ENCODE peak calls at places on chromosomes 2 and 18, in nine cellular contexts. G, L, F, X, B, P, S, M and I are unnamed samples.
A peak's percentile ranks its signal among the peaks of the same experiment; 100 is the strongest.

GRCh38 chr2:158269143-158269542 is 167.5 kb downstream of the UPP2 start:
- DNase-seq in G (no peak), L (no peak), F (no peak), X (no peak), B (no peak), P (no peak), S (no peak), M (no peak), I (no peak)

GRCh38 chr18:49447810-49448745 is 12.4 kb downstream of the DYM start:
- DNase-seq in G (no peak), L (peak; percentile 84), F (peak; percentile 76), X (no peak), B (peak; percentile 72), P (no peak), S (peak; percentile 8), M (no peak), I (peak; percentile 4)

GRCh38 chr2:88074854-88075292 is 7.2 kb downstream of the SMYD1 start:
- DNase-seq in G (no peak), L (peak; percentile 39), F (peak; percentile 69), X (no peak), B (peak; percentile 84), P (no peak), S (no peak), M (no peak), I (no peak)

GRCh38 chr2:232372231-232373208 is 6.0 kb upstream of the ALPP start:
- DNase-seq in G (no peak), L (peak; percentile 18), F (peak; percentile 50), X (peak; percentile 22), B (peak; percentile 66), P (no peak), S (no peak), M (no peak), I (no peak)

GRCh38 chr18:61838521-61838920 is 54.3 kb downstream of the RNF152 start:
- DNase-seq in G (no peak), L (no peak), F (no peak), X (no peak), B (no peak), P (no peak), S (no peak), M (no peak), I (no peak)

GRCh38 chr2:137947714-137948336 is 16.4 kb upstream of the HNMT start:
- DNase-seq in G (peak; percentile 70), L (peak; percentile 88), F (peak; percentile 89), X (peak; percentile 81), B (peak; percentile 58), P (peak; percentile 78), S (peak; percentile 45), M (peak; percentile 1), I (peak; percentile 42)

GRCh38 chr2:197269173-197269572 is 41.4 kb downstream of the ANKRD44 start:
- DNase-seq in G (no peak), L (peak; percentile 64), F (peak; percentile 70), X (no peak), B (peak; percentile 35), P (no peak), S (no peak), M (no peak), I (no peak)

GRCh38 chr2:233976690-233977294 is 59.6 kb downstream of the TRPM8 start:
- DNase-seq in G (no peak), L (peak; percentile 72), F (peak; percentile 88), X (no peak), B (peak; percentile 69), P (no peak), S (peak; percentile 68), M (no peak), I (peak; percentile 69)

GRCh38 chr2:64667535-64667934 is 13.8 kb upstream of the SERTAD2 start:
- DNase-seq in G (no peak), L (no peak), F (no peak), X (no peak), B (no peak), P (no peak), S (no peak), M (no peak), I (no peak)

GRCh38 chr2:212995920-212996319 is 155.5 kb downstream of the IKZF2 start:
- DNase-seq in G (no peak), L (peak; percentile 39), F (peak; percentile 50), X (no peak), B (peak; percentile 48), P (no peak), S (no peak), M (no peak), I (no peak)

GRCh38 chr2:189997016-189997415 is 65.5 kb downstream of the MSTN start:
- DNase-seq in G (no peak), L (peak; percentile 3), F (peak; percentile 8), X (no peak), B (no peak), P (no peak), S (no peak), M (no peak), I (no peak)

GRCh38 chr2:10382313-10383061 is 65.6 kb downstream of the ODC1 start:
- DNase-seq in G (peak; percentile 41), L (peak; percentile 11), F (no peak), X (peak; percentile 86), B (no peak), P (no peak), S (no peak), M (peak; percentile 43), I (no peak)

GRCh38 chr2:94759211-94759610 is 112.0 kb upstream of the TEKT4 start:
- DNase-seq in G (no peak), L (no peak), F (no peak), X (no peak), B (peak; percentile 5), P (no peak), S (peak; percentile 61), M (no peak), I (peak; percentile 69)

GRCh38 chr18:1014496-1014895 is 109.8 kb downstream of the ADCYAP1 start:
- DNase-seq in G (no peak), L (no peak), F (no peak), X (no peak), B (peak; percentile 36), P (no peak), S (no peak), M (no peak), I (no peak)

GRCh38 chr2:198695879-198696278 is 761.9 kb downstream of the SATB2 start:
- DNase-seq in G (no peak), L (no peak), F (no peak), X (no peak), B (no peak), P (no peak), S (no peak), M (no peak), I (no peak)

GRCh38 chr18:1585881-1586488 is 681.3 kb downstream of the ADCYAP1 start:
- DNase-seq in G (no peak), L (peak; percentile 62), F (peak; percentile 62), X (no peak), B (peak; percentile 6), P (no peak), S (peak; percentile 16), M (no peak), I (peak; percentile 51)

GRCh38 chr18:59971871-59972270 is 72.1 kb downstream of the PMAIP1 start:
- DNase-seq in G (no peak), L (no peak), F (no peak), X (no peak), B (no peak), P (no peak), S (no peak), M (no peak), I (no peak)

GRCh38 chr2:191835539-191836350 is 11.1 kb downstream of the CAVIN2 start:
- DNase-seq in G (no peak), L (peak; percentile 24), F (no peak), X (no peak), B (peak; percentile 58), P (no peak), S (peak; percentile 18), M (no peak), I (no peak)

GRCh38 chr2:229153946-229154345 is 117.1 kb downstream of the PID1 start:
- DNase-seq in G (no peak), L (no peak), F (no peak), X (no peak), B (peak; percentile 8), P (no peak), S (no peak), M (no peak), I (no peak)